ENCODE peak calls at places on chromosomes 6 and 20, in eight cellular contexts. V, E, R, Z, K, Q, C and P are unnamed samples.

GRCh38 chr6:117932001-117932400 is 24.9 kb downstream of the SLC35F1 start:
- DNase-seq in Z (no peak), C (no peak), Q (no peak), E (no peak), V (no peak), K (no peak), R (no peak), P (no peak)

GRCh38 chr6:139082370-139082769 is 52.5 kb upstream of the HECA start:
- DNase-seq in V (no peak), C (no peak), K (no peak), Z (no peak), Q (no peak), E (no peak), R (no peak), P (no peak)

GRCh38 chr6:41422156-41422555 is 86.7 kb downstream of the NCR2 start:
- DNase-seq in V (no peak), Q (no peak), R (no peak), C (no peak), Z (no peak), K (no peak), E (no peak), P (no peak)

GRCh38 chr20:33791959-33792597 is 19.1 kb upstream of the CHMP4B start:
- DNase-seq in R (no peak), E (peak), V (peak), K (peak), C (peak), Z (peak), Q (no peak), P (peak)

GRCh38 chr6:8904754-8905153 is 469.4 kb upstream of the SLC35B3 start:
- DNase-seq in E (no peak), K (no peak), V (no peak), R (no peak), Q (no peak), Z (no peak), C (no peak), P (no peak)

GRCh38 chr20:62980380-62980960 is 26.3 kb downstream of the BHLHE23 start:
- DNase-seq in Z (no peak), R (no peak), V (no peak), K (no peak), C (no peak), Q (no peak), E (no peak), P (no peak)

GRCh38 chr20:51434026-51434425 is 108.5 kb downstream of the NFATC2 start:
- DNase-seq in R (no peak), Z (no peak), Q (no peak), E (no peak), K (no peak), V (no peak), C (no peak), P (no peak)

GRCh38 chr6:166752928-166753721 is 126.1 kb upstream of the RPS6KA2 start:
- DNase-seq in K (no peak), Q (no peak), R (no peak), C (no peak), E (no peak), V (no peak), Z (no peak), P (no peak)

GRCh38 chr6:29011276-29011734 is 6.2 kb upstream of the ZNF311 start:
- DNase-seq in Q (peak), E (peak), V (no peak), Z (peak), R (no peak), K (peak), C (no peak), P (no peak)

DNA sequence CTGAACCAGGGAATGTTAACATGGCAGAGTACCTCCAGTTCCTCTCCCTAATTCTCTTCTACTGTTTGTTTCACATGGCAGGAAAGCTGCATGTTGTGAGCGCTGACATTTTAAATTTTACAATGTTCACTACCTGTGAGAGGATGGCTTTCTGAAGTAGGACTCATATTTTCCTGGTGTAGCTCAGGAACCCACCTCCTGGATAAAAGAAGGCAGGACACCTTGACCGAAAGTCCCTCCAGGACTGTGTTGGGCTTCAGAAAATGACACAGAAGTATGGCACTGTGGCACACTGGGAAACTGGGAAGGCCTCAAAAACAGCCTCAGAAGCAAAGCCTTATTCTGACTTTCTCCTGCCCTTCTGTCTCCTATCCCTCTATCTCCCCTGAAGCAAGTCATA is 33.3 kb downstream of the PTPRK start:
- DNase-seq in E (no peak), K (peak), R (no peak), Z (no peak), Q (no peak), C (no peak), V (no peak), P (no peak)
- TF ChIP-seq CTCF in E (peak), K (peak), R (peak), Z (peak), Q (no peak), C (no peak), V (peak), P (peak)

GRCh38 chr20:44002861-44003260 is 88.2 kb downstream of the TOX2 start:
- DNase-seq in Z (no peak), C (no peak), Q (no peak), V (no peak), E (no peak), K (no peak), R (no peak), P (no peak)

GRCh38 chr20:44003609-44004008 is 89.0 kb downstream of the TOX2 start:
- DNase-seq in R (no peak), C (no peak), Z (no peak), E (no peak), V (no peak), Q (no peak), K (no peak), P (no peak)

GRCh38 chr20:43999848-44000247 is 85.2 kb downstream of the TOX2 start:
- DNase-seq in Q (no peak), V (no peak), Z (no peak), E (no peak), K (no peak), C (no peak), R (no peak), P (no peak)

GRCh38 chr20:44004306-44004915 is 89.8 kb downstream of the TOX2 start:
- DNase-seq in E (no peak), C (no peak), K (no peak), Z (no peak), V (no peak), Q (no peak), R (no peak), P (no peak)

DNA sequence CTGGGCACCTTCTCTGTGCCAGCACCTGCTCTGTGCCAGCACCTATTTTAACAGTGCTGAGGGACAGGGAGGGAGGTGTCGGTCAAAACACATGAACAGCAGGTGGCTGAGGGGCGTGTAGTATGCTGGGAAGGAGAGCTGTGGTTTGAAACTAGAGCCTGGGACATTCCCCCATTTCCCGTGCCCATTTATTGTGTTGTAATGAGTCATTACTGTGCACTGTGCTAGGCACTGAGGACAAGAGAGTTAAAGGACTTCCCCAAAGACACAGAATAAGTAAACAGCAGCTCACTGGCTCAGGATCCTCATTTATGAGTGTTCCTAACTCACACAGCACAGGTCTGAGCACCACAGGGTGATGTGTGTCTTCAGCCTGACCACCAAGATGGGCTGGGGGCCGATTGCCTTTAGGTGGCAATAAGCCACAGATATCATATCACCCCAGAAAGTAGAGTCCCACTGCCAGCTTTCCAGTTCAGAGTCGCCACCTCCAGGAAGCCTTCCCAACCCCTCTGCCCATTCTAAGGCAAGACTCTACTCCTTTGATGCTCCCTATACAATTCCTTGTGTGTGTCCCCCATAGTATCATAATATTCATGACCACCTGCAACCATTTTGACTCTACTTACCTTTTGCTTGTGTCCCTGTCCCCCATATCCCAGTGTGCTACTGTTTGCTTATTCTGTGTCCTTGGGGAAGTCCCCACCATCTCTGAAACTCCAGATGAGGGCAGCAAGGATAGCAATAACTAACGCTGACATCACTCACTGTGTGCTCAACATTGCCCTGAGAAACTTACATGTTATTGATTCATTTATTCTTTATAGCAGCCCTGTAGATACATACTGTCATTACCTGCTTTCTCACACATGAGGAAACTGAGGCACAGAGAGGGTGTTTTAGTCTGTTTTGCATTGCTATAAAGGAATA is 87.3 kb downstream of the TOX2 start:
- DNase-seq in K (no peak), C (no peak), R (peak), Z (no peak), E (no peak), V (no peak), Q (no peak), P (no peak)
- TF ChIP-seq CTCF in K (no peak), C (no peak), R (no peak), Z (no peak), E (no peak), V (no peak), Q (no peak), P (no peak)

GRCh38 chr20:16007978-16008377 is 565.3 kb downstream of the KIF16B start:
- DNase-seq in C (no peak), E (no peak), R (no peak), Z (no peak), V (no peak), K (peak), Q (no peak), P (no peak)
- TF ChIP-seq CTCF in C (no peak), E (no peak), R (no peak), Z (no peak), V (no peak), K (no peak), Q (no peak), P (no peak)

GRCh38 chr6:157763129-157763893 is 59.7 kb upstream of the SNX9 start:
- DNase-seq in Q (peak), R (peak), K (peak), E (peak), V (no peak), Z (no peak), C (peak), P (peak)

GRCh38 chr6:157761926-157762325 is 61.1 kb upstream of the SNX9 start:
- DNase-seq in E (no peak), C (no peak), Z (no peak), R (no peak), K (no peak), V (no peak), Q (no peak), P (no peak)

GRCh38 chr6:157763894-157764345 is 59.1 kb upstream of the SNX9 start:
- DNase-seq in K (no peak), E (no peak), Z (no peak), Q (no peak), V (no peak), R (no peak), C (no peak), P (no peak)

GRCh38 chr6:157761331-157761921 is 61.6 kb upstream of the SNX9 start:
- DNase-seq in C (no peak), V (no peak), Q (no peak), Z (no peak), R (no peak), K (peak), E (peak), P (no peak)

DNA sequence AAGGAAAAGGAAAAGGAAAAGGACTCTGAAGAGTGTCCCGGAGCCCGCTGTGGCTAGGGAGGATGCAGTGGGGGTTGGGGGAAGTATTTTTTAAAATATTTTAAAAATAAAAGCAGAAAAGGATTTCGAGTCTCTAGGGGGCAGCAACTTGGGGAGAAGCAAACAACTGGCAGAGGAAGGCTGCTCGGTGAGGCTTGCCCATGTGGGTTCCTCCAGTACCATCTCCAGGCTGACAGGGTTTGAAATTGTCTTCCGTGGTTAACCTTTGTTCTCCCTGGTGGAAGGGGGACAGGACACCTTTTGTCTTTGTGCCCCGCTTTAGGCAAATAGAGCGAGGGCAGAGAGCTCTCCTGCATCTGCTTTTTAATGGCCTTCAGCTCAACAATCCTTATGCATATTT is 60.4 kb upstream of the SNX9 start:
- DNase-seq in Z (no peak), K (peak), C (no peak), E (peak), Q (no peak), V (no peak), R (no peak), P (no peak)
- TF ChIP-seq CTCF in Z (no peak), K (peak), C (no peak), E (peak), Q (no peak), V (no peak), R (peak), P (no peak)

DNA sequence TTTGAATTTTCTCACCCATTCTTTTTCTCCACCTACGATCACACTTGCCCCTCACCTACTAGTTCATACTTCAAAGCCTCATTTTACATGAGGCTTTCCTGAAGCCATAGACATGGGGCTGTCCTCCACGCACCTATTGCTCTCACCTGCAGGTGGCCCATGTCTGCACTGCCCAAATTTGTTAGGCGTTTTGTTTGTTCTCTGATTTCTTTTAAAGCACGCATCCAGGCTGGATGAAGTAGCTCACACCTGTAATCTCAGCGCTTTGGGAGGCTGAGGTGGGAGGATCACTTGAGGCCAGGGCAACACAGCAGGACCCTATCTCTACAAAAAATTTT is 106.8 kb upstream of the RIPOR2 start:
- DNase-seq in Z (no peak), C (no peak), R (no peak), E (no peak), Q (no peak), K (no peak), V (no peak), P (no peak)
- TF ChIP-seq CTCF in Z (no peak), C (no peak), R (no peak), E (no peak), Q (no peak), K (no peak), V (no peak), P (no peak)

GRCh38 chr20:8535403-8536003 is 403.4 kb downstream of the PLCB1 start:
- DNase-seq in Q (no peak), V (no peak), E (peak), K (peak), R (no peak), Z (no peak), C (no peak), P (no peak)
- TF ChIP-seq CTCF in Q (no peak), V (peak), E (peak), K (peak), R (peak), Z (peak), C (peak), P (peak)

GRCh38 chr6:149182262-149182661 is 135.2 kb upstream of the TAB2 start:
- DNase-seq in R (no peak), E (peak), V (no peak), Q (peak), K (no peak), Z (no peak), C (no peak), P (no peak)
- TF ChIP-seq CTCF in R (no peak), E (no peak), V (no peak), Q (no peak), K (no peak), Z (no peak), C (no peak), P (no peak)

GRCh38 chr6:102405860-102406259 is 1012.4 kb downstream of the GRIK2 start:
- DNase-seq in K (no peak), V (no peak), Q (no peak), E (no peak), C (no peak), Z (no peak), R (no peak), P (no peak)
- TF ChIP-seq CTCF in K (no peak), V (no peak), Q (no peak), E (no peak), C (no peak), Z (no peak), R (no peak), P (no peak)

GRCh38 chr6:155335265-155335664 is 21.0 kb upstream of the TFB1M start:
- DNase-seq in K (no peak), R (no peak), Z (no peak), C (no peak), V (no peak), Q (no peak), E (no peak), P (no peak)

GRCh38 chr6:155344341-155345006 is 30.2 kb upstream of the TFB1M start:
- DNase-seq in Q (no peak), E (no peak), R (no peak), V (no peak), Z (no peak), K (no peak), C (no peak), P (no peak)

GRCh38 chr6:155341130-155341828 is 27.0 kb upstream of the TFB1M start:
- DNase-seq in Z (no peak), K (peak), C (no peak), E (peak), R (no peak), V (no peak), Q (no peak), P (no peak)

DNA sequence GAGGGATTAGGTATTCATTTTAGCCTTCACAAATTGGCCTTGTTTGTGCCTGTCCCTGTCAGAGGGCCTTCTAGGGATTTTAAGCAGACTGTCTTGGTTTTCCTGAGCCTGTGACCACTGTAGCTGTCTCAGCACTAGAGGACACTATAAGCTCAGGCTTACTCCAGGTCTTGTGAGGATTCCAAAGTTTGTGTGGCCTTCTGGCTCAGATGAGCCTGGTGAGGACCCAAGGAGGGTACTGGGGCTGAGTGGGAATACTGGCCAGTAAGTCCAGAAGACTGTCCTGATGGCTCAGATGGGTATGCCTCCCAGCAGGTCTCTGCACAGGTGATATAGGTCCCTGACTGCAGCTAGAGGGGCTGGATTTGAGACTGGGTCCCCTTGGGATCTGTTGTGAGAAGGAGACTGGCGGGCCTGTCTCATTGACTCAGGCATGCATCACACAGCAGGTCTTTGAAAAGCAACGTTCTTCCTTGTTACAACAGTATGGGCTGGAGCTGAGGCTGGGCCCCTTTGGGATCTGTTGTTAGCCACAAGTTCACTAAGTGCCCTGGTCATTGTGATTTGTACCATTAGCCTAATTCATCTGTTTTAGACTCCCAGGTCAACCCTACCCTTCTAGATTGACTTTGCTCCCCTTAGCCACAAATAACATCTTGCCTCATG is 26.3 kb upstream of the TFB1M start:
- DNase-seq in Z (no peak), E (peak), C (no peak), K (peak), V (no peak), Q (no peak), R (peak), P (no peak)
- TF ChIP-seq CTCF in Z (no peak), E (peak), C (peak), K (peak), V (no peak), Q (no peak), R (peak), P (peak)